ENCODE peak calls at places on chromosomes 4 and X, in eight cellular contexts. H is activated CD4-positive, alpha-beta T cell treated with anti-CD3 and anti-CD28 coated beads for 24 hours; M is naive thymus-derived CD8-positive, alpha-beta T cell; I is NAMALWA; U is posterior vena cava; A is mesenteric fat pad; Y is central memory CD4-positive, alpha-beta T cell; F is NCI-H1436. X is an unnamed sample.

GRCh38 chr4:2827071-2827873 is 16.4 kb upstream of the ADD1 start:
- DNase-seq in H (no peak), M (no peak), I (no peak), U (peak; percentile 67), A (peak; percentile 79), Y (no peak), F (no peak), X (no peak)

GRCh38 chr4:130573742-130574141 is 1477.8 kb downstream of the C4orf33 start:
- DNase-seq in H (no peak), M (no peak), I (peak; percentile 16), U (no peak), A (no peak), Y (no peak), F (no peak), X (no peak)

GRCh38 chr4:170025523-170026252 is 507 bp downstream of the MFAP3L start:
- DNase-seq in H (no peak), M (no peak), I (no peak), U (peak; percentile 81), A (no peak), Y (no peak), F (no peak), X (no peak)

GRCh38 chrX:69163936-69164741 is 1.1 kb downstream of the PJA1 start:
- DNase-seq in H (peak; percentile 36), M (peak; percentile 88), I (peak; percentile 68), U (no peak), A (no peak), Y (peak; percentile 62), F (peak; percentile 39), X (peak; percentile 46)

GRCh38 chrX:120301497-120301896 is 9.8 kb downstream of the TMEM255A start:
- DNase-seq in H (no peak), M (no peak), I (no peak), U (no peak), A (no peak), Y (no peak), F (no peak), X (no peak)

GRCh38 chr4:5611656-5612187 is 96.6 kb downstream of the EVC2 start:
- DNase-seq in H (no peak), M (no peak), I (peak; percentile 2), U (no peak), A (no peak), Y (no peak), F (no peak), X (no peak)

GRCh38 chr4:40848251-40848650 is 98.5 kb downstream of the NSUN7 start:
- DNase-seq in H (no peak), M (no peak), I (peak; percentile 23), U (no peak), A (peak; percentile 49), Y (no peak), F (no peak), X (no peak)

GRCh38 chr4:142155347-142155746 is 519.0 kb downstream of the IL15 start:
- DNase-seq in H (no peak), M (no peak), I (no peak), U (no peak), A (no peak), Y (no peak), F (no peak), X (no peak)

GRCh38 chrX:120200851-120201250 is 42.4 kb downstream of the RHOXF2 start:
- DNase-seq in H (no peak), M (no peak), I (no peak), U (no peak), A (no peak), Y (no peak), F (no peak), X (no peak)

GRCh38 chr4:43360296-43360695 is 467.8 kb downstream of the GRXCR1 start:
- DNase-seq in H (no peak), M (no peak), I (no peak), U (no peak), A (no peak), Y (no peak), F (no peak), X (no peak)

GRCh38 chr4:10664408-10664807 is 20.2 kb downstream of the CLNK start:
- DNase-seq in H (no peak), M (no peak), I (no peak), U (peak; percentile 83), A (no peak), Y (no peak), F (no peak), X (peak; percentile 36)

GRCh38 chrX:15882704-15883539 is 28.3 kb upstream of the AP1S2 start:
- DNase-seq in H (no peak), M (no peak), I (no peak), U (no peak), A (no peak), Y (no peak), F (no peak), X (no peak)

GRCh38 chr4:121464854-121465253 is 84.0 kb upstream of the QRFPR start:
- DNase-seq in H (no peak), M (no peak), I (no peak), U (no peak), A (no peak), Y (no peak), F (no peak), X (no peak)

GRCh38 chr4:174224550-174224949 is 58.9 kb downstream of the FBXO8 start:
- DNase-seq in H (no peak), M (no peak), I (no peak), U (no peak), A (no peak), Y (no peak), F (no peak), X (no peak)

GRCh38 chr4:153242848-153243324 is 38.6 kb downstream of the TRIM2 start:
- DNase-seq in H (no peak), M (no peak), I (no peak), U (no peak), A (no peak), Y (no peak), F (no peak), X (no peak)

GRCh38 chr4:41661447-41662076 is 87.0 kb downstream of the PHOX2B start:
- DNase-seq in H (peak; percentile 16), M (no peak), I (peak; percentile 65), U (peak; percentile 87), A (no peak), Y (no peak), F (peak; percentile 36), X (peak; percentile 38)

GRCh38 chr4:74279716-74280115 is 28.6 kb upstream of the EPGN start:
- DNase-seq in H (no peak), M (no peak), I (no peak), U (no peak), A (no peak), Y (no peak), F (no peak), X (no peak)

GRCh38 chr4:145679520-145679919 is 426 bp upstream of the C4orf51 start:
- DNase-seq in H (no peak), M (no peak), I (no peak), U (no peak), A (no peak), Y (no peak), F (peak; percentile 47), X (peak; percentile 70)

GRCh38 chr4:3525532-3526430 is 6.4 kb downstream of the LRPAP1 start:
- DNase-seq in H (no peak), M (no peak), I (no peak), U (peak; percentile 66), A (no peak), Y (no peak), F (no peak), X (no peak)

GRCh38 chr4:26207631-26208030 is 113.2 kb upstream of the RBPJ start:
- DNase-seq in H (no peak), M (no peak), I (no peak), U (no peak), A (no peak), Y (no peak), F (no peak), X (no peak)

GRCh38 chr4:96472103-96472867 is 632.4 kb downstream of the PDHA2 start:
- DNase-seq in H (no peak), M (no peak), I (no peak), U (no peak), A (no peak), Y (no peak), F (no peak), X (no peak)

GRCh38 chrX:44946771-44947170 is 73.8 kb downstream of the KDM6A start:
- DNase-seq in H (no peak), M (no peak), I (no peak), U (no peak), A (no peak), Y (no peak), F (no peak), X (no peak)

GRCh38 chr4:121650741-121651140 is 46.0 kb downstream of the ANXA5 start:
- DNase-seq in H (no peak), M (no peak), I (no peak), U (no peak), A (no peak), Y (no peak), F (no peak), X (no peak)

GRCh38 chrX:3567681-3568080 is 145.8 kb downstream of the PRKX start:
- DNase-seq in H (no peak), M (no peak), I (no peak), U (no peak), A (no peak), Y (no peak), F (no peak), X (no peak)

GRCh38 chr4:15459706-15460105 is 10.0 kb upstream of the CC2D2A start:
- DNase-seq in H (no peak), M (no peak), I (no peak), U (no peak), A (no peak), Y (no peak), F (no peak), X (no peak)